ENCODE peak calls at places on chromosomes 5 and 9, in seven cellular contexts. X is natural killer cell; C is activated effector memory CD4-positive, alpha-beta T cell treated with anti-CD3 and anti-CD28 coated beads, Interleukin-2, amount 50 U/mL, for 16 hours; V is KBM-7; R is effector memory CD4-positive, alpha-beta T cell; K is stomach; M is AG10803. W is an unnamed sample.

GRCh38 chr9:120650352-120650751 is 63.9 kb downstream of the MEGF9 start:
- DNase-seq in X (no peak), C (no peak), V (no peak), R (no peak), K (no peak), M (no peak), W (peak; percentile 31)

GRCh38 chr5:10536931-10537579 is 26.8 kb upstream of the ANKRD33B start:
- DNase-seq in X (no peak), C (no peak), V (peak; percentile 78), R (no peak), K (no peak), M (no peak), W (no peak)

GRCh38 chr9:121743441-121744001 is 92.1 kb downstream of the DAB2IP start:
- DNase-seq in X (no peak), C (no peak), V (no peak), R (no peak), K (peak; percentile 90), M (peak; percentile 86), W (peak; percentile 85)

GRCh38 chr9:134778841-134779411 is 101.7 kb upstream of the FCN2 start:
- DNase-seq in X (no peak), C (no peak), V (peak; percentile 30), R (no peak), K (peak; percentile 48), M (peak; percentile 58), W (peak; percentile 64)

GRCh38 chr9:36867672-36868471 is 166.2 kb downstream of the PAX5 start:
- DNase-seq in X (no peak), C (no peak), V (no peak), R (no peak), K (peak; percentile 90), M (no peak), W (peak; percentile 29)

GRCh38 chr5:154937186-154937717 is 759 bp downstream of the GEMIN5 start:
- DNase-seq in X (no peak), C (no peak), V (no peak), R (no peak), K (no peak), M (peak; percentile 8), W (no peak)

GRCh38 chr5:62144395-62145022 is 161.5 kb upstream of the KIF2A start:
- DNase-seq in X (no peak), C (no peak), V (no peak), R (no peak), K (peak; percentile 70), M (peak; percentile 32), W (no peak)

GRCh38 chr9:18980124-18980660 is 52.8 kb downstream of the SAXO1 start:
- DNase-seq in X (no peak), C (no peak), V (no peak), R (no peak), K (no peak), M (no peak), W (no peak)

GRCh38 chr9:124302921-124303320 is 45.2 kb downstream of the NEK6 start:
- DNase-seq in X (no peak), C (no peak), V (no peak), R (no peak), K (no peak), M (no peak), W (no peak)

GRCh38 chr9:81601639-81602623 is 87.4 kb downstream of the TLE1 start:
- DNase-seq in X (no peak), C (no peak), V (no peak), R (no peak), K (no peak), M (no peak), W (no peak)

GRCh38 chr5:2071562-2071961 is 188.8 kb upstream of the IRX4 start:
- DNase-seq in X (no peak), C (no peak), V (no peak), R (no peak), K (no peak), M (no peak), W (no peak)

GRCh38 chr5:149788964-149789363 is 58.9 kb downstream of the PPARGC1B start:
- DNase-seq in X (no peak), C (no peak), V (no peak), R (no peak), K (no peak), M (no peak), W (no peak)

GRCh38 chr5:55276771-55277170 is 30.7 kb downstream of the DHX29 start:
- DNase-seq in X (no peak), C (no peak), V (no peak), R (no peak), K (no peak), M (peak; percentile 1), W (no peak)

GRCh38 chr9:129236441-129237145 is 58.5 kb upstream of the IER5L start:
- DNase-seq in X (no peak), C (no peak), V (no peak), R (no peak), K (no peak), M (no peak), W (no peak)

GRCh38 chr5:123874600-123875201 is 362.7 kb downstream of the CSNK1G3 start:
- DNase-seq in X (no peak), C (no peak), V (no peak), R (no peak), K (no peak), M (peak; percentile 20), W (no peak)

GRCh38 chr5:156396063-156396829 is 69.3 kb downstream of the SGCD start:
- DNase-seq in X (no peak), C (no peak), V (no peak), R (no peak), K (no peak), M (peak; percentile 72), W (no peak)

GRCh38 chr5:59287361-59287760 is 606.2 kb downstream of the PDE4D start:
- DNase-seq in X (no peak), C (no peak), V (no peak), R (no peak), K (peak; percentile 60), M (no peak), W (no peak)

GRCh38 chr9:110049699-110050450 is 158.1 kb downstream of the C9orf152 start:
- DNase-seq in X (no peak), C (peak; percentile 67), V (peak; percentile 30), R (no peak), K (peak; percentile 41), M (no peak), W (no peak)

GRCh38 chr9:93183663-93184438 is at the start of gene WNK2:
- DNase-seq in X (peak; percentile 33), C (peak; percentile 77), V (peak; percentile 58), R (peak; percentile 17), K (peak; percentile 65), M (no peak), W (peak; percentile 24)

GRCh38 chr5:1655496-1656270 is 131.9 kb upstream of the LPCAT1 start:
- DNase-seq in X (no peak), C (no peak), V (no peak), R (no peak), K (no peak), M (no peak), W (no peak)

W was measured in A549.